ENCODE peak calls at places on chromosomes 13 and 19, in seven cellular contexts. U is OCI-LY7; C is IMR-90; D is CD4-positive, alpha-beta T cell; Z is adrenal gland; X is omental fat pad; K is Calu3. I is an unnamed sample.

GRCh38 chr19:1768248-1768647 is 14.9 kb downstream of the ONECUT3 start:
- DNase-seq in U (no peak), C (no peak), D (no peak), Z (no peak), X (no peak), K (no peak), I (no peak)

GRCh38 chr13:106109391-106109791 is 426.1 kb downstream of the EFNB2 start:
- DNase-seq in U (no peak), C (peak), D (no peak), Z (no peak), X (no peak), K (no peak), I (no peak)

GRCh38 chr13:52128714-52129700 is at the start of gene NEK5:
- DNase-seq in U (no peak), C (peak), D (peak), Z (peak), X (peak), K (peak), I (peak)

GRCh38 chr19:40523322-40524047 is 53.2 kb upstream of the SHKBP1 start:
- DNase-seq in U (peak), C (peak), D (no peak), Z (peak), X (no peak), K (peak), I (no peak)

GRCh38 chr13:61180245-61180644 is 235.4 kb downstream of the PCDH20 start:
- DNase-seq in U (no peak), C (no peak), D (no peak), Z (no peak), X (no peak), K (no peak), I (no peak)

GRCh38 chr19:55426042-55426441 is 17.1 kb downstream of the SHISA7 start:
- DNase-seq in U (no peak), C (no peak), D (no peak), Z (no peak), X (no peak), K (no peak), I (no peak)

GRCh38 chr13:25732146-25732865 is 319.5 kb downstream of the SHISA2 start:
- DNase-seq in U (no peak), C (peak), D (no peak), Z (no peak), X (no peak), K (no peak), I (no peak)

GRCh38 chr19:3697094-3697493 is 3.2 kb downstream of the PIP5K1C start:
- DNase-seq in U (no peak), C (no peak), D (no peak), Z (no peak), X (no peak), K (no peak), I (no peak)

GRCh38 chr19:50252111-50252886 is 48.9 kb downstream of the MYH14 start:
- DNase-seq in U (peak), C (no peak), D (peak), Z (no peak), X (no peak), K (peak), I (no peak)

GRCh38 chr19:44814517-44814916 is 5.6 kb downstream of the BCAM start:
- DNase-seq in U (no peak), C (no peak), D (no peak), Z (no peak), X (no peak), K (no peak), I (no peak)

GRCh38 chr13:41420146-41420545 is 37.2 kb upstream of the RGCC start:
- DNase-seq in U (no peak), C (no peak), D (no peak), Z (no peak), X (no peak), K (no peak), I (no peak)

GRCh38 chr19:2970201-2970838 is 7.0 kb upstream of the TLE6 start:
- DNase-seq in U (no peak), C (no peak), D (no peak), Z (no peak), X (no peak), K (no peak), I (no peak)

GRCh38 chr13:71935166-71935840 is 68.3 kb upstream of the DACH1 start:
- DNase-seq in U (no peak), C (no peak), D (no peak), Z (no peak), X (no peak), K (no peak), I (no peak)

GRCh38 chr13:96952592-96952991 is 41.7 kb downstream of the OXGR1 start:
- DNase-seq in U (no peak), C (no peak), D (no peak), Z (no peak), X (no peak), K (no peak), I (no peak)

GRCh38 chr13:73056054-73056962 is 2.5 kb upstream of the KLF5 start:
- DNase-seq in U (no peak), C (peak), D (no peak), Z (no peak), X (no peak), K (no peak), I (no peak)

GRCh38 chr13:72296246-72296645 is 429.2 kb upstream of the DACH1 start:
- DNase-seq in U (no peak), C (no peak), D (no peak), Z (no peak), X (no peak), K (no peak), I (no peak)

GRCh38 chr19:55368106-55368505 is 2.2 kb downstream of the IL11 start:
- DNase-seq in U (no peak), C (no peak), D (no peak), Z (no peak), X (no peak), K (no peak), I (no peak)

GRCh38 chr19:17611462-17612244 is 56.2 kb downstream of the COLGALT1 start:
- DNase-seq in U (peak), C (no peak), D (no peak), Z (no peak), X (no peak), K (no peak), I (no peak)

GRCh38 chr13:26946675-26947342 is 186.2 kb upstream of the GPR12 start:
- DNase-seq in U (peak), C (peak), D (no peak), Z (no peak), X (no peak), K (no peak), I (peak)

GRCh38 chr13:78317030-78317429 is 286.3 kb downstream of the POU4F1 start:
- DNase-seq in U (no peak), C (no peak), D (no peak), Z (no peak), X (no peak), K (no peak), I (no peak)

GRCh38 chr19:9885077-9885552 is 50.0 kb downstream of the PIN1 start:
- DNase-seq in U (no peak), C (peak), D (no peak), Z (no peak), X (no peak), K (no peak), I (no peak)

GRCh38 chr13:83880275-83881027 is 1.8 kb downstream of the SLITRK1 start:
- DNase-seq in U (no peak), C (no peak), D (no peak), Z (no peak), X (no peak), K (no peak), I (no peak)

GRCh38 chr19:3458229-3458555 is 22.1 kb downstream of the SMIM24 start:
- DNase-seq in U (no peak), C (no peak), D (no peak), Z (no peak), X (no peak), K (no peak), I (no peak)

GRCh38 chr19:1373534-1374249 is 10.0 kb upstream of the NDUFS7 start:
- DNase-seq in U (no peak), C (peak), D (no peak), Z (peak), X (no peak), K (no peak), I (no peak)

GRCh38 chr13:99617474-99618255 is 116.4 kb downstream of the TM9SF2 start:
- DNase-seq in U (peak), C (peak), D (peak), Z (no peak), X (no peak), K (peak), I (no peak)

GRCh38 chr19:7787141-7787540 is 24.1 kb downstream of the CLEC4M start:
- DNase-seq in U (no peak), C (no peak), D (no peak), Z (peak), X (no peak), K (no peak), I (no peak)

GRCh38 chr19:42244452-42245220 is 2.2 kb upstream of the GSK3A start:
- DNase-seq in U (peak), C (peak), D (peak), Z (peak), X (peak), K (peak), I (peak)
- TF ChIP-seq CTCF in U (peak), C (peak), D (peak), Z (peak), X (no peak), K (peak), I (peak)

GRCh38 chr13:50127726-50128291 is 112.6 kb downstream of the KCNRG start:
- DNase-seq in U (no peak), C (no peak), D (no peak), Z (no peak), X (no peak), K (no peak), I (no peak)

GRCh38 chr13:50127017-50127725 is 111.9 kb downstream of the KCNRG start:
- DNase-seq in U (no peak), C (peak), D (peak), Z (peak), X (no peak), K (no peak), I (no peak)

GRCh38 chr13:50125306-50125555 is 110.0 kb downstream of the KCNRG start:
- DNase-seq in U (no peak), C (no peak), D (no peak), Z (no peak), X (no peak), K (no peak), I (peak)

GRCh38 chr13:50125556-50126377 is 110.5 kb downstream of the KCNRG start:
- DNase-seq in U (peak), C (peak), D (peak), Z (peak), X (peak), K (peak), I (peak)

GRCh38 chr13:50126378-50127016 is 111.3 kb downstream of the KCNRG start:
- DNase-seq in U (peak), C (peak), D (no peak), Z (no peak), X (no peak), K (no peak), I (no peak)
- TF ChIP-seq CTCF in U (no peak), C (no peak), D (no peak), Z (no peak), X (no peak), K (no peak), I (no peak)

GRCh38 chr19:19218911-19219310 is 7.2 kb downstream of the NCAN start:
- DNase-seq in U (no peak), C (no peak), D (no peak), Z (no peak), X (no peak), K (no peak), I (no peak)

GRCh38 chr19:19214892-19215291 is 3.1 kb downstream of the NCAN start:
- DNase-seq in U (peak), C (peak), D (no peak), Z (no peak), X (no peak), K (peak), I (no peak)

GRCh38 chr19:19215792-19216191 is 4.0 kb downstream of the NCAN start:
- DNase-seq in U (no peak), C (no peak), D (no peak), Z (no peak), X (no peak), K (no peak), I (no peak)

GRCh38 chr19:19213822-19214558 is 2.2 kb downstream of the NCAN start:
- DNase-seq in U (no peak), C (no peak), D (no peak), Z (no peak), X (no peak), K (no peak), I (no peak)

GRCh38 chr19:19217110-19217509 is 5.4 kb downstream of the NCAN start:
- DNase-seq in U (peak), C (peak), D (no peak), Z (no peak), X (no peak), K (no peak), I (no peak)
- TF ChIP-seq CTCF in U (peak), C (no peak), D (no peak), Z (no peak), X (no peak), K (no peak), I (no peak)

GRCh38 chr13:112711528-112712265 is 21.9 kb downstream of the ATP11A start:
- DNase-seq in U (no peak), C (peak), D (no peak), Z (peak), X (peak), K (peak), I (no peak)
- TF ChIP-seq CTCF in U (no peak), C (no peak), D (no peak), Z (peak), X (no peak), K (no peak), I (no peak)